ENCODE peak calls at places on chromosomes 6 and 20, in ten cellular contexts. One of them, this sample, is unnamed.

GRCh38 chr20:22429175-22430153 is 154.9 kb downstream of the FOXA2 start:
- DNase-seq in GM23338: no peak
- DNase-seq in cardiac muscle cell: no peak
- DNase-seq in heart left ventricle: no peak
- DNase-seq in HCT116: no peak
- DNase-seq in A673: no peak
- DNase-seq in heart right ventricle: no peak
- DNase-seq in naive thymus-derived CD4-positive, alpha-beta T cell: no peak
- DNase-seq in lower lobe of right lung: no peak
- DNase-seq in colonic mucosa: no peak
- DNase-seq in this sample: no peak

GRCh38 chr6:53112404-53112803 is 36.2 kb downstream of the GCM1 start:
- DNase-seq in A673: no peak
- DNase-seq in heart left ventricle: no peak
- DNase-seq in colonic mucosa: peak; percentile 34
- DNase-seq in naive thymus-derived CD4-positive, alpha-beta T cell: no peak
- DNase-seq in lower lobe of right lung: peak; percentile 46
- DNase-seq in HCT116: no peak
- DNase-seq in GM23338: no peak
- DNase-seq in heart right ventricle: no peak
- DNase-seq in cardiac muscle cell: no peak
- DNase-seq in this sample: peak; percentile 22

GRCh38 chr20:34709044-34709835 is 5.1 kb downstream of the TP53INP2 start:
- DNase-seq in A673: peak; percentile 81
- DNase-seq in colonic mucosa: peak; percentile 92
- DNase-seq in GM23338: peak; percentile 85
- DNase-seq in heart left ventricle: peak; percentile 86
- DNase-seq in heart right ventricle: peak; percentile 86
- DNase-seq in cardiac muscle cell: peak; percentile 86
- DNase-seq in HCT116: peak; percentile 57
- DNase-seq in lower lobe of right lung: peak; percentile 92
- DNase-seq in naive thymus-derived CD4-positive, alpha-beta T cell: peak; percentile 78
- DNase-seq in this sample: peak; percentile 55

GRCh38 chr6:132952468-132952867 is 138.1 kb downstream of the RPS12 start:
- DNase-seq in A673: no peak
- DNase-seq in GM23338: no peak
- DNase-seq in colonic mucosa: no peak
- DNase-seq in lower lobe of right lung: no peak
- DNase-seq in cardiac muscle cell: no peak
- DNase-seq in HCT116: no peak
- DNase-seq in heart left ventricle: no peak
- DNase-seq in naive thymus-derived CD4-positive, alpha-beta T cell: no peak
- DNase-seq in heart right ventricle: no peak
- DNase-seq in this sample: no peak

GRCh38 chr6:80523531-80523970 is 417.1 kb downstream of the BCKDHB start:
- DNase-seq in naive thymus-derived CD4-positive, alpha-beta T cell: no peak
- DNase-seq in heart right ventricle: peak; percentile 11
- DNase-seq in HCT116: no peak
- DNase-seq in lower lobe of right lung: peak; percentile 45
- DNase-seq in A673: peak; percentile 86
- DNase-seq in cardiac muscle cell: no peak
- DNase-seq in colonic mucosa: no peak
- DNase-seq in heart left ventricle: no peak
- DNase-seq in GM23338: peak; percentile 94
- DNase-seq in this sample: no peak

GRCh38 chr20:38855356-38855755 is 49.9 kb downstream of the PPP1R16B start:
- DNase-seq in HCT116: no peak
- DNase-seq in A673: no peak
- DNase-seq in colonic mucosa: no peak
- DNase-seq in GM23338: no peak
- DNase-seq in cardiac muscle cell: peak; percentile 8
- DNase-seq in naive thymus-derived CD4-positive, alpha-beta T cell: no peak
- DNase-seq in lower lobe of right lung: no peak
- DNase-seq in heart right ventricle: no peak
- DNase-seq in heart left ventricle: no peak
- DNase-seq in this sample: no peak

GRCh38 chr6:12147557-12148316 is 135.6 kb downstream of the HIVEP1 start:
- DNase-seq in cardiac muscle cell: no peak
- DNase-seq in heart left ventricle: no peak
- DNase-seq in colonic mucosa: no peak
- DNase-seq in heart right ventricle: no peak
- DNase-seq in naive thymus-derived CD4-positive, alpha-beta T cell: no peak
- DNase-seq in A673: no peak
- DNase-seq in lower lobe of right lung: no peak
- DNase-seq in GM23338: no peak
- DNase-seq in HCT116: no peak
- DNase-seq in this sample: no peak

GRCh38 chr6:87728706-87729105 is 26.7 kb upstream of the AKIRIN2 start:
- DNase-seq in cardiac muscle cell: no peak
- DNase-seq in lower lobe of right lung: no peak
- DNase-seq in heart left ventricle: no peak
- DNase-seq in colonic mucosa: no peak
- DNase-seq in GM23338: no peak
- DNase-seq in naive thymus-derived CD4-positive, alpha-beta T cell: no peak
- DNase-seq in HCT116: no peak
- DNase-seq in A673: no peak
- DNase-seq in heart right ventricle: no peak
- DNase-seq in this sample: no peak

GRCh38 chr6:36625161-36625919 is 31.2 kb downstream of the SRSF3 start:
- DNase-seq in colonic mucosa: peak; percentile 29
- DNase-seq in lower lobe of right lung: no peak
- DNase-seq in HCT116: no peak
- DNase-seq in cardiac muscle cell: peak; percentile 78
- DNase-seq in heart right ventricle: no peak
- DNase-seq in GM23338: no peak
- DNase-seq in naive thymus-derived CD4-positive, alpha-beta T cell: no peak
- DNase-seq in A673: no peak
- DNase-seq in heart left ventricle: no peak
- DNase-seq in this sample: no peak

GRCh38 chr6:9126845-9127560 is 691.7 kb upstream of the SLC35B3 start:
- DNase-seq in A673: peak; percentile 88
- DNase-seq in lower lobe of right lung: no peak
- DNase-seq in colonic mucosa: no peak
- DNase-seq in heart right ventricle: no peak
- DNase-seq in cardiac muscle cell: peak; percentile 69
- DNase-seq in HCT116: peak; percentile 36
- DNase-seq in naive thymus-derived CD4-positive, alpha-beta T cell: no peak
- DNase-seq in heart left ventricle: no peak
- DNase-seq in GM23338: no peak
- DNase-seq in this sample: peak; percentile 49

DNA sequence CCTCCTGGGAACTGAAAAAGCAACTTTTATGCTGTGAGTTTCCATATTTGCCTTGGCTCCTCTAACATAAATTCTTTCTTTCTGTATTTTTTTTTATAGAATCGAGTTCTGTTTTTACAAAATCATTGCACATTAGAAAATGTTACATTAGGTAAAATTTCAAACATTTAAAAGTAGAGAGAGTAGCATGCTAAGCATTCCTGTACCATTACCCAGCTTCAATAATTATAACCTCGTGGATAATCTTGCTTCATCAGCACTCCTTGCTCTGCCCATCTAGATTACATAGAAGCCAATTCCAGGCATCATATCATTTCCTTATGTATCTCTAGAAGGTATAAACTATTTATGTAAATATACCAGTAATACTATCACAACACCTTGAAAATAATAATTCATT is 15.4 kb upstream of the FBXO30 start:
- DNase-seq in GM23338: no peak
- DNase-seq in colonic mucosa: no peak
- DNase-seq in cardiac muscle cell: no peak
- DNase-seq in heart right ventricle: no peak
- DNase-seq in HCT116: no peak
- DNase-seq in lower lobe of right lung: no peak
- DNase-seq in heart left ventricle: no peak
- DNase-seq in naive thymus-derived CD4-positive, alpha-beta T cell: no peak
- DNase-seq in A673: no peak
- DNase-seq in this sample: no peak
- H3K36me3 ChIP-seq in GM23338: no peaks in the 10 kb centered on the region
- H3K36me3 ChIP-seq in colonic mucosa: no peaks in the 10 kb centered on the region
- H3K36me3 ChIP-seq in cardiac muscle cell: no peaks in the 10 kb centered on the region
- H3K36me3 ChIP-seq in heart right ventricle: no peaks in the 10 kb centered on the region
- H3K36me3 ChIP-seq in HCT116: no peaks in the 10 kb centered on the region
- H3K36me3 ChIP-seq in lower lobe of right lung: no peaks in the 10 kb centered on the region
- H3K36me3 ChIP-seq in heart left ventricle: no peaks in the 10 kb centered on the region
- H3K36me3 ChIP-seq in naive thymus-derived CD4-positive, alpha-beta T cell: no peaks in the 10 kb centered on the region
- H3K36me3 ChIP-seq in A673: no peaks in the 10 kb centered on the region
- H3K36me3 ChIP-seq in this sample: no peaks in the 10 kb centered on the region

GRCh38 chr6:139133733-139134360 is 1.0 kb upstream of the HECA start:
- DNase-seq in A673: no peak
- DNase-seq in HCT116: no peak
- DNase-seq in cardiac muscle cell: no peak
- DNase-seq in GM23338: no peak
- DNase-seq in naive thymus-derived CD4-positive, alpha-beta T cell: no peak
- DNase-seq in heart left ventricle: no peak
- DNase-seq in colonic mucosa: no peak
- DNase-seq in lower lobe of right lung: no peak
- DNase-seq in heart right ventricle: no peak
- DNase-seq in this sample: no peak

GRCh38 chr6:139135578-139136545 is 982 bp downstream of the HECA start:
- DNase-seq in A673: peak; percentile 42
- DNase-seq in lower lobe of right lung: peak; percentile 87
- DNase-seq in GM23338: peak; percentile 45
- DNase-seq in colonic mucosa: peak; percentile 71
- DNase-seq in HCT116: no peak
- DNase-seq in heart right ventricle: peak; percentile 80
- DNase-seq in naive thymus-derived CD4-positive, alpha-beta T cell: peak; percentile 79
- DNase-seq in heart left ventricle: peak; percentile 84
- DNase-seq in cardiac muscle cell: peak; percentile 29
- DNase-seq in this sample: peak; percentile 46

GRCh38 chr6:139133272-139133671 is 1.6 kb upstream of the HECA start:
- DNase-seq in naive thymus-derived CD4-positive, alpha-beta T cell: no peak
- DNase-seq in heart right ventricle: no peak
- DNase-seq in lower lobe of right lung: no peak
- DNase-seq in heart left ventricle: no peak
- DNase-seq in A673: no peak
- DNase-seq in HCT116: no peak
- DNase-seq in cardiac muscle cell: no peak
- DNase-seq in GM23338: no peak
- DNase-seq in colonic mucosa: no peak
- DNase-seq in this sample: no peak

GRCh38 chr6:139134817-139135577 is at the start of gene HECA:
- DNase-seq in A673: peak; percentile 95
- DNase-seq in lower lobe of right lung: peak; percentile 99
- DNase-seq in cardiac muscle cell: peak; percentile 98
- DNase-seq in heart left ventricle: peak; percentile 99
- DNase-seq in HCT116: peak; percentile 88
- DNase-seq in GM23338: peak; percentile 94
- DNase-seq in heart right ventricle: peak; percentile 99
- DNase-seq in colonic mucosa: peak; percentile 99
- DNase-seq in naive thymus-derived CD4-positive, alpha-beta T cell: peak; percentile 99
- DNase-seq in this sample: peak; percentile 96

GRCh38 chr6:139137716-139138115 is 2.8 kb downstream of the HECA start:
- DNase-seq in HCT116: no peak
- DNase-seq in heart left ventricle: no peak
- DNase-seq in A673: no peak
- DNase-seq in GM23338: no peak
- DNase-seq in lower lobe of right lung: no peak
- DNase-seq in colonic mucosa: no peak
- DNase-seq in cardiac muscle cell: no peak
- DNase-seq in heart right ventricle: no peak
- DNase-seq in naive thymus-derived CD4-positive, alpha-beta T cell: no peak
- DNase-seq in this sample: no peak
- H3K4me3 ChIP-seq in HCT116: no peak overlapping the region
- H3K4me3 ChIP-seq in heart left ventricle: peak overlapping the region; percentile 66
- H3K4me3 ChIP-seq in A673: no peak overlapping the region
- H3K4me3 ChIP-seq in GM23338: no peak overlapping the region
- H3K4me3 ChIP-seq in lower lobe of right lung: peak overlapping the region; percentile 73
- H3K4me3 ChIP-seq in colonic mucosa: no peak overlapping the region
- H3K4me3 ChIP-seq in cardiac muscle cell: peak overlapping the region; percentile 3
- H3K4me3 ChIP-seq in heart right ventricle: peak overlapping the region; percentile 85
- H3K4me3 ChIP-seq in naive thymus-derived CD4-positive, alpha-beta T cell: peak overlapping the region; percentile 93
- H3K4me3 ChIP-seq in this sample: no peak overlapping the region

DNA sequence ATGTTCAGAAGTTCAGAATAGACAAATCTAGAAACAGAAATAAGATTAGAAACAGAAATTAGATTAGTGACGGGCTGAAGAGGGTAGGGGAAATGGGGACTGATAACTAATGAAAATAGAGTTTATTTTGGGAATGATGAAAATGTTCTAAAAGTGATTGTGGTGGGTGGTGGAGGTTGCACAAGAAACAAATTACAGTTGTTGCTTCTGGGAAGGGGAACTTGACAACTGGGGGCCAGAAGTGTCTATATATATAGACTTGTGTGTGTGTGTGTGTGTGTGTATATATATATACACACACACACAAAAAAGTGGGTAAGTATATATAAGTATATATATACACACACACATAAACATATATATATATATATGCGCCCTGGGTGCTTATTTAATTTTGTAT is 86.5 kb upstream of the RREB1 start:
- DNase-seq in heart right ventricle: no peak
- DNase-seq in HCT116: no peak
- DNase-seq in lower lobe of right lung: no peak
- DNase-seq in cardiac muscle cell: no peak
- DNase-seq in naive thymus-derived CD4-positive, alpha-beta T cell: no peak
- DNase-seq in A673: no peak
- DNase-seq in GM23338: no peak
- DNase-seq in colonic mucosa: no peak
- DNase-seq in heart left ventricle: no peak
- DNase-seq in this sample: no peak
- H3K36me3 ChIP-seq in heart right ventricle: no peaks in the 10 kb centered on the region
- H3K36me3 ChIP-seq in HCT116: no peaks in the 10 kb centered on the region
- H3K36me3 ChIP-seq in lower lobe of right lung: no peaks in the 10 kb centered on the region
- H3K36me3 ChIP-seq in cardiac muscle cell: no peaks in the 10 kb centered on the region
- H3K36me3 ChIP-seq in naive thymus-derived CD4-positive, alpha-beta T cell: no peaks in the 10 kb centered on the region
- H3K36me3 ChIP-seq in A673: no peaks in the 10 kb centered on the region
- H3K36me3 ChIP-seq in GM23338: no peaks in the 10 kb centered on the region
- H3K36me3 ChIP-seq in colonic mucosa: no peaks in the 10 kb centered on the region
- H3K36me3 ChIP-seq in heart left ventricle: no peaks in the 10 kb centered on the region
- H3K36me3 ChIP-seq in this sample: no peaks in the 10 kb centered on the region

GRCh38 chr6:39044181-39044580 is 4.4 kb upstream of the GLP1R start:
- DNase-seq in A673: no peak
- DNase-seq in lower lobe of right lung: no peak
- DNase-seq in HCT116: no peak
- DNase-seq in GM23338: no peak
- DNase-seq in cardiac muscle cell: no peak
- DNase-seq in naive thymus-derived CD4-positive, alpha-beta T cell: no peak
- DNase-seq in colonic mucosa: no peak
- DNase-seq in heart left ventricle: no peak
- DNase-seq in heart right ventricle: no peak
- DNase-seq in this sample: no peak

GRCh38 chr6:39049575-39050283 is 1.1 kb downstream of the GLP1R start:
- DNase-seq in heart right ventricle: no peak
- DNase-seq in HCT116: no peak
- DNase-seq in colonic mucosa: no peak
- DNase-seq in heart left ventricle: no peak
- DNase-seq in lower lobe of right lung: no peak
- DNase-seq in naive thymus-derived CD4-positive, alpha-beta T cell: no peak
- DNase-seq in A673: no peak
- DNase-seq in cardiac muscle cell: no peak
- DNase-seq in GM23338: peak; percentile 57
- DNase-seq in this sample: no peak

GRCh38 chr6:39048481-39049399 is at the start of gene GLP1R:
- DNase-seq in cardiac muscle cell: no peak
- DNase-seq in naive thymus-derived CD4-positive, alpha-beta T cell: no peak
- DNase-seq in A673: no peak
- DNase-seq in heart left ventricle: no peak
- DNase-seq in colonic mucosa: no peak
- DNase-seq in HCT116: no peak
- DNase-seq in GM23338: peak; percentile 64
- DNase-seq in heart right ventricle: peak; percentile 31
- DNase-seq in lower lobe of right lung: no peak
- DNase-seq in this sample: no peak

GRCh38 chr6:39050453-39051112 is 2.0 kb downstream of the GLP1R start:
- DNase-seq in HCT116: no peak
- DNase-seq in heart left ventricle: no peak
- DNase-seq in lower lobe of right lung: no peak
- DNase-seq in naive thymus-derived CD4-positive, alpha-beta T cell: no peak
- DNase-seq in GM23338: no peak
- DNase-seq in colonic mucosa: no peak
- DNase-seq in A673: no peak
- DNase-seq in heart right ventricle: no peak
- DNase-seq in cardiac muscle cell: no peak
- DNase-seq in this sample: no peak

GRCh38 chr6:39047434-39048327 is 900 bp upstream of the GLP1R start:
- DNase-seq in GM23338: no peak
- DNase-seq in lower lobe of right lung: no peak
- DNase-seq in heart left ventricle: no peak
- DNase-seq in naive thymus-derived CD4-positive, alpha-beta T cell: no peak
- DNase-seq in A673: no peak
- DNase-seq in cardiac muscle cell: no peak
- DNase-seq in HCT116: no peak
- DNase-seq in heart right ventricle: no peak
- DNase-seq in colonic mucosa: no peak
- DNase-seq in this sample: no peak
- H3K4me3 ChIP-seq in GM23338: peak overlapping the region; percentile 75
- H3K4me3 ChIP-seq in lower lobe of right lung: peak overlapping the region; percentile 50
- H3K4me3 ChIP-seq in heart left ventricle: no peak overlapping the region
- H3K4me3 ChIP-seq in naive thymus-derived CD4-positive, alpha-beta T cell: no peak overlapping the region
- H3K4me3 ChIP-seq in A673: no peak overlapping the region
- H3K4me3 ChIP-seq in cardiac muscle cell: no peak overlapping the region
- H3K4me3 ChIP-seq in HCT116: no peak overlapping the region
- H3K4me3 ChIP-seq in heart right ventricle: no peak overlapping the region
- H3K4me3 ChIP-seq in colonic mucosa: no peak overlapping the region
- H3K4me3 ChIP-seq in this sample: no peak overlapping the region

This sample was measured in SJSA1.